ENCODE peak calls at places on chromosomes 1 and 21, in four cellular contexts. J is astrocyte, K is endothelial cell of umbilical vein, H is dorsolateral prefrontal cortex. C is an unnamed sample. For H3K27me3, the result is how much of the 10 kb centered on the place peaks cover.

GRCh38 chr1:54838565-54839180 is 37.5 kb upstream of the TTC22 start:
- DNase-seq in J (no peak), K (no peak), H (no peak), C (no peak)

GRCh38 chr1:207967703-207968102 is 56.8 kb upstream of the CD34 start:
- DNase-seq in J (no peak), K (no peak), H (no peak), C (no peak)

GRCh38 chr1:228956864-228957263 is 221.6 kb downstream of the RHOU start:
- DNase-seq in J (no peak), K (no peak), H (no peak), C (no peak)

GRCh38 chr1:166844791-166845190 is 5.5 kb downstream of the POGK start:
- DNase-seq in J (no peak), K (no peak), H (no peak), C (no peak)

GRCh38 chr1:182246783-182247182 is 144.8 kb downstream of the GLUL start:
- DNase-seq in J (no peak), K (no peak), H (no peak), C (no peak)

GRCh38 chr1:180057883-180058396 is 96.7 kb upstream of the QSOX1 start:
- DNase-seq in J (no peak), K (no peak), H (no peak), C (no peak)

GRCh38 chr1:39954870-39955546 is at the start of gene MFSD2A:
- DNase-seq in J (peak), K (peak), H (peak), C (peak)

GRCh38 chr21:15687208-15687607 is 42.6 kb upstream of the USP25 start:
- DNase-seq in J (peak), K (no peak), H (no peak), C (no peak)

GRCh38 chr1:163202833-163203451 is at the start of gene RGS5:
- DNase-seq in J (peak), K (peak), H (no peak), C (no peak)

GRCh38 chr1:17190526-17190995 is 14.4 kb upstream of the PADI1 start:
- DNase-seq in J (no peak), K (no peak), H (no peak), C (no peak)

GRCh38 chr1:53705446-53706096 is 33.4 kb downstream of the GLIS1 start:
- DNase-seq in J (no peak), K (no peak), H (no peak), C (no peak)

GRCh38 chr1:29488794-29489309 is 252.5 kb downstream of the PTPRU start:
- DNase-seq in J (no peak), K (no peak), H (no peak), C (no peak)

GRCh38 chr1:63951076-63951946 is 177.5 kb downstream of the ROR1 start:
- DNase-seq in J (peak), K (no peak), H (no peak), C (no peak)

GRCh38 chr1:45297604-45298356 is 28.9 kb upstream of the HPDL start:
- DNase-seq in J (no peak), K (no peak), H (no peak), C (no peak)

GRCh38 chr1:220880726-220881506 is 1.7 kb downstream of the HLX start:
- DNase-seq in J (peak), K (no peak), H (no peak), C (peak)

GRCh38 chr1:115194571-115194970 is 105.3 kb upstream of the TSPAN2 start:
- DNase-seq in J (no peak), K (no peak), H (no peak), C (no peak)

GRCh38 chr1:31031330-31032143 is 34.0 kb downstream of the PUM1 start:
- DNase-seq in J (no peak), K (no peak), H (no peak), C (no peak)

GRCh38 chr1:31033573-31033972 is 31.9 kb downstream of the PUM1 start:
- DNase-seq in J (no peak), K (no peak), H (no peak), C (no peak)

GRCh38 chr1:31032266-31032665 is 33.3 kb downstream of the PUM1 start:
- DNase-seq in J (no peak), K (no peak), H (no peak), C (no peak)

GRCh38 chr1:31029031-31029430 is 36.5 kb downstream of the PUM1 start:
- DNase-seq in J (no peak), K (no peak), H (no peak), C (no peak)

DNA sequence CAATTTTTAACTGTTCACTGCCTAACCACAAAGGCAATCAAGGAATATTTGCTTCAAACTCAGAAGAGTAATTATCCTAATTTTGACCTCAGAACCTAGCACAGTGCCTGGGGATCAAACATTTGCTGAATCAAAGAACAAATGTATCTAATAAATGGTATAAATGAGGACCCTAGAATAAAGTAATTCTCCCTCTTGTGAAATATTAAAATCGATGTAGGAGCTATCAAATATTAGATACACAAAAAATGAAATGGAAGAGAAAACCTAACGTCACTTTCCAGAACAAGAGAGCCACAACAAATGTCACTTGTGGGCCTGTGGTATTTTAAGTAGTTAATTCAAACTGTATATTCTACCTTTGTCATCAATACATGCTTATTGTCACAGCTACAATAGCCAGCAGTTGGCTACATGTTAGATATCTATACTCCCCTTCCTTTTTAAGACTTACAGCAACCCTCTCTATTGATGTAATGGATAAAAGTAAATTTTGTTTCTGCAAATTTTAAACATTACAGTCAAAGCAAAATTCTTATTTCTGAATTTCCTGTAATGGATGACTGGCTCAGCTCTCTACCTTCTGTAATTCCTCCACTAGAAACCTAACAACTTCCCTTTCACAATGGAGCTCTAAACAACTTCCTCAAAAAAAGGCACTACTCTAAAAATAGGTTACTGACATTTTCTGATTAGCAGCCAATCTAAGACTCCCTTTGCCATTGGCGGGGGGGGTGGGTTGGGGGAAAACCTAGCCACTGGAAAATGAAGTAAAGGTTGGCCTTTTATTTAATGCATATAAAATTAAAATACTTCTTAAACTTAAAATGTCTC is 37.6 kb downstream of the PUM1 start:
- DNase-seq in J (no peak), K (peak), H (no peak), C (no peak)
- H3K4me3 ChIP-seq in J (no peak), K (no peak), H (no peak), C (no peak)

GRCh38 chr21:41783476-41784150 is 16.8 kb upstream of the RIPK4 start:
- DNase-seq in J (peak), K (no peak), H (no peak), C (no peak)
- H3K27me3 ChIP-seq in J (under half), K (under half), H (under half), C (under half)

GRCh38 chr1:161080391-161081150 is 8.8 kb downstream of the NECTIN4 start:
- DNase-seq in J (peak), K (no peak), H (no peak), C (no peak)
- H3K27ac ChIP-seq in J (no peak), K (no peak), H (no peak), C (no peak)

GRCh38 chr1:227935826-227936225 is 11.9 kb downstream of the WNT9A start:
- DNase-seq in J (no peak), K (no peak), H (no peak), C (no peak)
- H3K4me3 ChIP-seq in J (no peak), K (no peak), H (no peak), C (no peak)

DNA sequence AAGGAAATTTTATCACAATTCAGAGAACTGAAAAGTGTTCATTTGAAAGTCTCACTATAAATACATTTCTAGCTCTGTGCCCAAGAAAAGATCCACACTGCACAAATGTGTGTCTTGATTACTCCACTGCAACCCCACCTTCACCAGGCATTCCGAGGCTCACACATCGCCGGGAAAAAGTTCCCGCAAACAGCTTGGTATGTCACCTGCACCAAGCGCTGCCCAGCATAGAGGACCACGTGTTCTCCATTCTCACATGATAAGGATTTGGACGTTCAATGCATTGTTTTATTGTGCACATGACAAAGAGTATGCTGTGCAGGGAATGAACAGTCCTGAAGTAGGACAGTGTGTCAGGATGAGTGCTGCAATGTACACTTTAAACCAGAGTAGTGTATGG is 70.1 kb downstream of the ERG start:
- DNase-seq in J (no peak), K (no peak), H (no peak), C (no peak)
- H3K27me3 ChIP-seq in J (under half), K (under half), H (under half), C (under half)

DNA sequence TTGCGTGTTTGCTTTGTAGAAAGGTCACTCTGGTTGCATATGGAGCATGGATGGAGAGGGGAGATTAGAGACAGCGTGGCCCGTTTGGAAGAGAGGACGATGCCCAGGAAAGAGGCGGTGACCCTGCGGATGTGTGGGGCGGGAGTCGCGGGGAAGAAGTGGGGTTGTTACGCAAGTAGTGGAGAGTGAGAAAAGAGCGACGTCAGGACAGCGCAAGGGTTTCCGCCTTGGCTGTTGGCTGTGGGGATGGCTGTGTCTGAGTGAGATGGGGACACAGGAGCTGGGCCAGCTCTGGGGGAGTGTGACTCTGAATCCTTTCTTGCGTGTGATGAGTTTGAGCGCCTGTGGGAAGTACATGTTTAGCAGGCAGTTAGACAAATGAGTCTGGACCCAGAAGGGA is 3.8 kb downstream of the B4GALT2 start:
- DNase-seq in J (no peak), K (no peak), H (no peak), C (no peak)
- H3K27ac ChIP-seq in J (no peak), K (no peak), H (no peak), C (no peak)